ENCODE peak calls at places on chromosomes 16 and 17, in seven cellular contexts. W is AG10803; P is BE2C; Q is naive thymus-derived CD8-positive, alpha-beta T cell; Y is activated T-helper 1 cell treated with anti-CD3 and anti-CD28 coated beads, Interleukin-12 subunit alpha, Interleukin-12 subunit beta, Interleukin-2, Interleukin-4 antibody, amounts not matched to agents 30 ng/mL and 10 ng/mL and 1 ng/mL, durations not matched to agents 14 hours and 24 hours and 36 hours; Z is stimulated activated CD8-positive, alpha-beta memory T cell treated with anti-CD3 and anti-CD28 coated beads, Interleukin-2, amount 100 ng/mL, for 1 hour; A is astrocyte. F is an unnamed sample.

GRCh38 chr16:11200523-11201063 is 55.4 kb downstream of the SOCS1 start:
- DNase-seq in W (peak; percentile 22), Y (no peak), P (no peak), Z (no peak), A (peak; percentile 10), Q (no peak), F (no peak)

GRCh38 chr16:30131869-30132475 is 9.0 kb upstream of the MAPK3 start:
- DNase-seq in W (peak; percentile 64), Q (no peak), Z (no peak), P (no peak), Y (no peak), A (no peak), F (no peak)

GRCh38 chr17:1422907-1423306 is 22.9 kb upstream of the YWHAE start:
- DNase-seq in Q (no peak), W (peak; percentile 91), P (no peak), A (peak; percentile 96), Y (no peak), Z (no peak), F (no peak)

GRCh38 chr16:56615353-56615752 is 7.0 kb downstream of the MT2A start:
- DNase-seq in W (no peak), P (no peak), Y (no peak), A (peak; percentile 41), Q (no peak), Z (no peak), F (no peak)

GRCh38 chr17:72529386-72529785 is 408.6 kb downstream of the SOX9 start:
- DNase-seq in Z (no peak), Y (no peak), W (no peak), P (no peak), Q (no peak), A (peak; percentile 30), F (no peak)

GRCh38 chr16:71441348-71441781 is 489 bp downstream of the TLE7 start:
- DNase-seq in Q (no peak), A (no peak), W (no peak), P (peak; percentile 32), Z (no peak), Y (no peak), F (no peak)

GRCh38 chr17:63841350-63842172 is 924 bp downstream of the SMARCD2 start:
- DNase-seq in P (peak; percentile 86), Y (no peak), A (peak; percentile 18), W (peak; percentile 43), Q (no peak), Z (no peak), F (peak; percentile 80)

GRCh38 chr17:2044263-2044894 is 2.6 kb downstream of the OVCA2 start:
- DNase-seq in A (no peak), W (no peak), Y (no peak), P (no peak), Q (no peak), Z (no peak), F (no peak)

GRCh38 chr17:49132699-49133364 is at the start of gene B4GALNT2:
- DNase-seq in Y (peak; percentile 1), A (no peak), W (no peak), Z (no peak), P (no peak), Q (no peak), F (peak; percentile 66)

GRCh38 chr17:65359016-65359415 is 202.4 kb downstream of the AXIN2 start:
- DNase-seq in Q (no peak), Z (no peak), A (peak; percentile 90), Y (no peak), W (peak; percentile 77), P (no peak), F (no peak)

GRCh38 chr17:67717192-67717623 is 528 bp upstream of the NOL11 start:
- DNase-seq in P (no peak), Z (no peak), W (peak; percentile 5), A (no peak), Q (no peak), Y (no peak), F (no peak)

GRCh38 chr17:62804822-62805221 is 3.3 kb downstream of the MARCHF10 start:
- DNase-seq in Q (no peak), A (peak; percentile 78), Y (no peak), Z (no peak), W (peak; percentile 65), P (peak; percentile 33), F (no peak)

GRCh38 chr16:88970539-88971065 is 6.4 kb downstream of the CBFA2T3 start:
- DNase-seq in Y (no peak), P (no peak), Q (no peak), Z (no peak), W (no peak), A (no peak), F (no peak)

GRCh38 chr16:2365895-2366294 is 25.4 kb upstream of the ABCA3 start:
- DNase-seq in P (no peak), Z (no peak), Y (no peak), A (peak; percentile 81), Q (no peak), W (peak; percentile 82), F (no peak)

GRCh38 chr16:21186326-21186691 is 25.1 kb downstream of the ZP2 start:
- DNase-seq in Y (no peak), W (no peak), Q (no peak), P (no peak), A (no peak), Z (no peak), F (no peak)

GRCh38 chr16:64165368-64165767 is 956.5 kb downstream of the CDH11 start:
- DNase-seq in W (no peak), Z (no peak), Y (no peak), P (no peak), A (no peak), Q (no peak), F (no peak)

GRCh38 chr16:53537591-53537990 is 34.6 kb upstream of the AKTIP start:
- DNase-seq in A (no peak), Q (no peak), Z (no peak), Y (no peak), W (no peak), P (no peak), F (no peak)

GRCh38 chr16:55711959-55712876 is 56.4 kb downstream of the SLC6A2 start:
- DNase-seq in A (peak; percentile 6), Q (no peak), Y (peak; percentile 26), Z (no peak), P (peak; percentile 86), W (peak; percentile 44), F (peak; percentile 71)

GRCh38 chr17:70006159-70006558 is 68.9 kb upstream of the KCNJ16 start:
- DNase-seq in Q (no peak), A (no peak), W (peak; percentile 29), P (no peak), Z (no peak), Y (no peak), F (no peak)

GRCh38 chr17:66791337-66791736 is 43.6 kb upstream of the CACNG5 start:
- DNase-seq in A (no peak), Z (no peak), W (no peak), Y (no peak), P (no peak), Q (no peak), F (no peak)

GRCh38 chr17:16878084-16878483 is 93.8 kb downstream of the TNFRSF13B start:
- DNase-seq in P (no peak), Z (no peak), W (no peak), A (no peak), Q (no peak), Y (no peak), F (no peak)

GRCh38 chr16:17836868-17837602 is 366.3 kb upstream of the XYLT1 start:
- DNase-seq in A (peak; percentile 100), Q (no peak), Z (no peak), W (peak; percentile 97), P (no peak), Y (no peak), F (no peak)

GRCh38 chr17:1143573-1143972 is 36.2 kb downstream of the ABR start:
- DNase-seq in W (no peak), Z (no peak), Q (no peak), P (peak; percentile 56), Y (no peak), A (no peak), F (no peak)

GRCh38 chr17:78174332-78174869 is 6.0 kb downstream of the SYNGR2 start:
- DNase-seq in Y (no peak), W (no peak), Z (no peak), P (no peak), A (no peak), Q (no peak), F (peak; percentile 97)

GRCh38 chr17:27475981-27476895 is 20.0 kb downstream of the KSR1 start:
- DNase-seq in Y (no peak), P (no peak), Q (no peak), Z (no peak), A (no peak), W (no peak), F (peak; percentile 49)

GRCh38 chr17:17063546-17064122 is 21.4 kb downstream of the MPRIP start:
- DNase-seq in W (peak; percentile 44), Q (no peak), Y (no peak), P (no peak), A (no peak), Z (no peak), F (peak; percentile 88)